ENCODE peak calls at places on chromosome 1, in nine cellular contexts. X is naive thymus-derived CD8-positive, alpha-beta T cell; N is fibroblast of villous mesenchyme; A is NCI-H774; H is activated naive CD8-positive, alpha-beta T cell treated with anti-CD3 and anti-CD28 coated beads, Interleukin-2, amount 50 U/mL, for 24 hours; S is endothelial cell of umbilical vein; I is myocyte; J is G401; C is stimulated activated CD8-positive, alpha-beta memory T cell treated with anti-CD3 and anti-CD28 coated beads, Interleukin-15, amount 100 ng/mL, for 24 hours. W is an unnamed sample.

GRCh38 chr1:46554236-46555080 is 3.0 kb upstream of the KNCN start:
- DNase-seq in C (no peak), S (no peak), X (no peak), J (no peak), A (peak; percentile 4), H (no peak), I (no peak), N (no peak), W (no peak)

GRCh38 chr1:234288946-234289345 is 84.3 kb upstream of the COA6 start:
- DNase-seq in N (no peak), J (no peak), X (no peak), A (no peak), C (no peak), H (no peak), I (no peak), S (no peak), W (peak; percentile 18)

GRCh38 chr1:93713247-93713764 is 31.7 kb upstream of the BCAR3 start:
- DNase-seq in A (no peak), C (no peak), N (no peak), S (no peak), I (no peak), X (no peak), J (no peak), H (no peak), W (no peak)

GRCh38 chr1:50605186-50605875 is 182.1 kb upstream of the DMRTA2 start:
- DNase-seq in I (peak; percentile 67), S (peak; percentile 69), J (no peak), X (no peak), N (peak; percentile 55), C (no peak), A (peak; percentile 73), H (no peak), W (peak; percentile 79)

GRCh38 chr1:227766653-227767277 is 31.5 kb downstream of the SNAP47 start:
- DNase-seq in X (peak; percentile 35), N (no peak), J (no peak), C (no peak), S (no peak), A (peak; percentile 6), H (no peak), I (no peak), W (no peak)

GRCh38 chr1:96374076-96374762 is 347.4 kb upstream of the PTBP2 start:
- DNase-seq in X (no peak), J (no peak), A (no peak), H (no peak), C (no peak), S (peak; percentile 57), N (peak; percentile 61), I (no peak), W (no peak)

GRCh38 chr1:215111916-215112315 is 29.4 kb downstream of the KCNK2 start:
- DNase-seq in A (no peak), S (no peak), I (peak; percentile 20), N (no peak), J (no peak), H (no peak), C (no peak), X (no peak), W (no peak)

GRCh38 chr1:231027136-231027925 is 12.7 kb downstream of the FAM89A start:
- DNase-seq in N (peak; percentile 77), A (no peak), S (no peak), X (no peak), I (no peak), H (no peak), C (no peak), J (no peak), W (no peak)

GRCh38 chr1:244104309-244105060 is 53.4 kb downstream of the ZBTB18 start:
- DNase-seq in X (no peak), N (peak; percentile 69), H (no peak), C (no peak), A (peak; percentile 42), S (no peak), I (peak; percentile 97), J (no peak), W (peak; percentile 89)

W was measured in SJCRH30.